ENCODE peak calls at places on chromosome 11, in eight cellular contexts. One of them, this sample, is unnamed.
A peak's percentile ranks its signal among the peaks of the same experiment; 100 is the strongest.

GRCh38 chr11:57288771-57289579 is 35.8 kb downstream of the TNKS1BP1 start:
- DNase-seq in neural crest cell: peak; percentile 38
- DNase-seq in cardiac muscle cell: no peak
- DNase-seq in spleen: no peak
- DNase-seq in lower leg skin: peak; percentile 72
- DNase-seq in cardiac fibroblast: peak; percentile 64
- DNase-seq in mucosa of descending colon: peak; percentile 53
- DNase-seq in body of pancreas: no peak
- DNase-seq in this sample: no peak

GRCh38 chr11:45394294-45395085 is 108.3 kb upstream of the SYT13 start:
- DNase-seq in cardiac muscle cell: no peak
- DNase-seq in spleen: no peak
- DNase-seq in cardiac fibroblast: no peak
- DNase-seq in lower leg skin: no peak
- DNase-seq in neural crest cell: no peak
- DNase-seq in mucosa of descending colon: no peak
- DNase-seq in body of pancreas: no peak
- DNase-seq in this sample: no peak

GRCh38 chr11:128931661-128932060 is 11.0 kb downstream of the TP53AIP1 start:
- DNase-seq in mucosa of descending colon: no peak
- DNase-seq in cardiac muscle cell: peak; percentile 48
- DNase-seq in body of pancreas: no peak
- DNase-seq in cardiac fibroblast: no peak
- DNase-seq in neural crest cell: no peak
- DNase-seq in lower leg skin: no peak
- DNase-seq in spleen: no peak
- DNase-seq in this sample: no peak

GRCh38 chr11:28679795-28680194 is 571.6 kb downstream of the METTL15 start:
- DNase-seq in spleen: no peak
- DNase-seq in cardiac muscle cell: no peak
- DNase-seq in neural crest cell: no peak
- DNase-seq in body of pancreas: no peak
- DNase-seq in mucosa of descending colon: no peak
- DNase-seq in lower leg skin: no peak
- DNase-seq in cardiac fibroblast: peak; percentile 52
- DNase-seq in this sample: no peak

GRCh38 chr11:17985517-17985916 is 27.3 kb downstream of the SERGEF start:
- DNase-seq in cardiac muscle cell: peak; percentile 11
- DNase-seq in lower leg skin: no peak
- DNase-seq in cardiac fibroblast: peak; percentile 49
- DNase-seq in spleen: no peak
- DNase-seq in mucosa of descending colon: no peak
- DNase-seq in body of pancreas: peak; percentile 65
- DNase-seq in neural crest cell: no peak
- DNase-seq in this sample: no peak

GRCh38 chr11:116167706-116168458 is 604.9 kb downstream of the BUD13 start:
- DNase-seq in lower leg skin: peak; percentile 62
- DNase-seq in cardiac muscle cell: no peak
- DNase-seq in spleen: no peak
- DNase-seq in mucosa of descending colon: no peak
- DNase-seq in body of pancreas: no peak
- DNase-seq in neural crest cell: no peak
- DNase-seq in cardiac fibroblast: no peak
- DNase-seq in this sample: no peak

GRCh38 chr11:96101146-96101545 is 177.2 kb upstream of the MTMR2 start:
- DNase-seq in spleen: no peak
- DNase-seq in cardiac muscle cell: no peak
- DNase-seq in cardiac fibroblast: peak; percentile 43
- DNase-seq in mucosa of descending colon: no peak
- DNase-seq in lower leg skin: no peak
- DNase-seq in body of pancreas: no peak
- DNase-seq in neural crest cell: no peak
- DNase-seq in this sample: no peak

GRCh38 chr11:2796091-2796490 is 89.5 kb downstream of the CDKN1C start:
- DNase-seq in neural crest cell: no peak
- DNase-seq in spleen: peak; percentile 35
- DNase-seq in lower leg skin: peak; percentile 75
- DNase-seq in cardiac fibroblast: no peak
- DNase-seq in cardiac muscle cell: no peak
- DNase-seq in body of pancreas: peak; percentile 12
- DNase-seq in mucosa of descending colon: peak; percentile 41
- DNase-seq in this sample: no peak

GRCh38 chr11:81658722-81659121 is 1074.9 kb downstream of the FAM181B start:
- DNase-seq in spleen: no peak
- DNase-seq in cardiac muscle cell: no peak
- DNase-seq in lower leg skin: no peak
- DNase-seq in body of pancreas: no peak
- DNase-seq in neural crest cell: no peak
- DNase-seq in mucosa of descending colon: no peak
- DNase-seq in cardiac fibroblast: peak; percentile 8
- DNase-seq in this sample: peak; percentile 65

GRCh38 chr11:113615098-113615497 is 91.0 kb downstream of the TMPRSS5 start:
- DNase-seq in body of pancreas: no peak
- DNase-seq in mucosa of descending colon: no peak
- DNase-seq in cardiac muscle cell: no peak
- DNase-seq in neural crest cell: no peak
- DNase-seq in lower leg skin: no peak
- DNase-seq in spleen: no peak
- DNase-seq in cardiac fibroblast: no peak
- DNase-seq in this sample: peak; percentile 16

GRCh38 chr11:125102544-125102943 is 8.9 kb downstream of the TMEM218 start:
- DNase-seq in body of pancreas: no peak
- DNase-seq in cardiac fibroblast: no peak
- DNase-seq in mucosa of descending colon: no peak
- DNase-seq in neural crest cell: no peak
- DNase-seq in lower leg skin: no peak
- DNase-seq in spleen: no peak
- DNase-seq in cardiac muscle cell: no peak
- DNase-seq in this sample: no peak

GRCh38 chr11:18321991-18322711 is at the start of the genes GTF2H1 and HPS5:
- DNase-seq in spleen: peak; percentile 98
- DNase-seq in lower leg skin: peak; percentile 99
- DNase-seq in cardiac fibroblast: peak; percentile 99
- DNase-seq in mucosa of descending colon: peak; percentile 97
- DNase-seq in cardiac muscle cell: peak; percentile 98
- DNase-seq in body of pancreas: peak; percentile 96
- DNase-seq in neural crest cell: peak; percentile 87
- DNase-seq in this sample: peak; percentile 98

GRCh38 chr11:61277186-61277972 is 17.7 kb downstream of the VWCE start:
- DNase-seq in mucosa of descending colon: no peak
- DNase-seq in cardiac muscle cell: no peak
- DNase-seq in neural crest cell: no peak
- DNase-seq in spleen: no peak
- DNase-seq in cardiac fibroblast: no peak
- DNase-seq in body of pancreas: no peak
- DNase-seq in lower leg skin: no peak
- DNase-seq in this sample: no peak

GRCh38 chr11:15845261-15845660 is 511.1 kb downstream of the SOX6 start:
- DNase-seq in lower leg skin: no peak
- DNase-seq in cardiac fibroblast: no peak
- DNase-seq in neural crest cell: no peak
- DNase-seq in cardiac muscle cell: no peak
- DNase-seq in mucosa of descending colon: no peak
- DNase-seq in spleen: no peak
- DNase-seq in body of pancreas: no peak
- DNase-seq in this sample: no peak

GRCh38 chr11:86787018-86787417 is 13.3 kb upstream of the PRSS23 start:
- DNase-seq in body of pancreas: no peak
- DNase-seq in neural crest cell: no peak
- DNase-seq in lower leg skin: no peak
- DNase-seq in mucosa of descending colon: no peak
- DNase-seq in spleen: no peak
- DNase-seq in cardiac fibroblast: no peak
- DNase-seq in cardiac muscle cell: no peak
- DNase-seq in this sample: no peak

GRCh38 chr11:47467372-47467771 is 18.4 kb upstream of the RAPSN start:
- DNase-seq in lower leg skin: no peak
- DNase-seq in cardiac fibroblast: no peak
- DNase-seq in body of pancreas: peak; percentile 54
- DNase-seq in mucosa of descending colon: peak; percentile 66
- DNase-seq in neural crest cell: no peak
- DNase-seq in cardiac muscle cell: no peak
- DNase-seq in spleen: peak; percentile 70
- DNase-seq in this sample: no peak

GRCh38 chr11:56545531-56545930 is 2.5 kb upstream of the OR5M11 start:
- DNase-seq in lower leg skin: no peak
- DNase-seq in mucosa of descending colon: no peak
- DNase-seq in cardiac fibroblast: no peak
- DNase-seq in body of pancreas: no peak
- DNase-seq in cardiac muscle cell: no peak
- DNase-seq in neural crest cell: no peak
- DNase-seq in spleen: no peak
- DNase-seq in this sample: no peak

GRCh38 chr11:66966351-66966750 is 8.2 kb upstream of the PC start:
- DNase-seq in neural crest cell: no peak
- DNase-seq in mucosa of descending colon: no peak
- DNase-seq in lower leg skin: no peak
- DNase-seq in spleen: no peak
- DNase-seq in cardiac muscle cell: no peak
- DNase-seq in body of pancreas: no peak
- DNase-seq in cardiac fibroblast: no peak
- DNase-seq in this sample: no peak

GRCh38 chr11:75174781-75175370 is 24.0 kb downstream of the SLCO2B1 start:
- DNase-seq in spleen: no peak
- DNase-seq in body of pancreas: no peak
- DNase-seq in mucosa of descending colon: peak; percentile 39
- DNase-seq in cardiac fibroblast: no peak
- DNase-seq in lower leg skin: no peak
- DNase-seq in cardiac muscle cell: peak; percentile 40
- DNase-seq in neural crest cell: no peak
- DNase-seq in this sample: no peak

GRCh38 chr11:65779669-65779918 is 1.2 kb downstream of the AP5B1 start:
- DNase-seq in spleen: no peak
- DNase-seq in cardiac fibroblast: no peak
- DNase-seq in cardiac muscle cell: no peak
- DNase-seq in body of pancreas: no peak
- DNase-seq in lower leg skin: no peak
- DNase-seq in neural crest cell: no peak
- DNase-seq in mucosa of descending colon: no peak
- DNase-seq in this sample: no peak

DNA sequence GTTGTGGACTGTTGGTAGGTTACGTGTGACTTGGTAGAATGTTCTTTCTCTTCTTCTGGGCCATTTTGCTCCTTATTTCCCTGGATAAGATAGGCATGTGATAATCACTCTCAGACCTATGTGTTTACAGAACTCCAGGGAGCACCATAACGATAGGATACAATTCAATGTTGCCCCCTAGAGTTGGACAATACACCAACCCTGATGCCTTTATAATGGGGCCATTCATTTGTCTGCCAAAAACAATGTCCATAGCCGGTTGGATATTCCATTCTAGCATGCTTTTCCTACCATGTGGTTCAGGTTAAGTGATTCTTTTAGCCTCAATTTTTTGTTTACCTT is 60.5 kb downstream of the APIP start:
- DNase-seq in lower leg skin: no peak
- DNase-seq in mucosa of descending colon: no peak
- DNase-seq in cardiac muscle cell: no peak
- DNase-seq in cardiac fibroblast: no peak
- DNase-seq in spleen: no peak
- DNase-seq in body of pancreas: no peak
- DNase-seq in neural crest cell: no peak
- DNase-seq in this sample: peak; percentile 23
- TF ChIP-seq CTCF in lower leg skin: no peak
- TF ChIP-seq CTCF in mucosa of descending colon: no peak
- TF ChIP-seq CTCF in cardiac muscle cell: no peak
- TF ChIP-seq CTCF in cardiac fibroblast: no peak
- TF ChIP-seq CTCF in spleen: no peak
- TF ChIP-seq CTCF in body of pancreas: no peak
- TF ChIP-seq CTCF in neural crest cell: no peak
- TF ChIP-seq CTCF in this sample: peak; percentile 29

GRCh38 chr11:83573097-83573496 is 286.9 kb upstream of the CCDC90B start:
- DNase-seq in spleen: no peak
- DNase-seq in cardiac muscle cell: no peak
- DNase-seq in cardiac fibroblast: peak; percentile 11
- DNase-seq in lower leg skin: no peak
- DNase-seq in mucosa of descending colon: no peak
- DNase-seq in body of pancreas: no peak
- DNase-seq in neural crest cell: no peak
- DNase-seq in this sample: no peak
- TF ChIP-seq CTCF in spleen: no peak
- TF ChIP-seq CTCF in cardiac muscle cell: no peak
- TF ChIP-seq CTCF in cardiac fibroblast: no peak
- TF ChIP-seq CTCF in lower leg skin: no peak
- TF ChIP-seq CTCF in mucosa of descending colon: no peak
- TF ChIP-seq CTCF in body of pancreas: no peak
- TF ChIP-seq CTCF in neural crest cell: no peak
- TF ChIP-seq CTCF in this sample: no peak

DNA sequence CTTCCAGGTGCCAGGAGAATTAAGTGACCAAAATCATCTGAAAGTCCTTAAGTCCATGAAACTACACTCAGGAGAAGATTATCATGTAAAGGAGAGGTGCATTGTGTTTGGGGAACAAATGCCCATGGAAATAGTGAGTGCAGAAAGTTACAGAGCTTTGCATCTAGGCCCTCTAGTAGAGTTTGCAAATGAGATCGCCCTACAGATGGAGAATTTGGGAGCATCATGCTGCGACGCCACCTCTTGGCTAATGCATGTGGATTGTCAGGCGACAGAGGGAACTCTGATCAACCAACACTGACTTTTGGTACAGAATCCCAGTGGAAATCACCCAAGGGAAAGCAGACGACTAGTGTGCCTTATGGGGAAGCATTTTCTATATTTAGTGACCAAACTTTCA is 188.7 kb downstream of the BLID start:
- DNase-seq in lower leg skin: no peak
- DNase-seq in neural crest cell: no peak
- DNase-seq in mucosa of descending colon: no peak
- DNase-seq in body of pancreas: no peak
- DNase-seq in cardiac muscle cell: no peak
- DNase-seq in spleen: no peak
- DNase-seq in cardiac fibroblast: no peak
- DNase-seq in this sample: peak; percentile 29
- TF ChIP-seq CTCF in lower leg skin: no peak
- TF ChIP-seq CTCF in neural crest cell: no peak
- TF ChIP-seq CTCF in mucosa of descending colon: no peak
- TF ChIP-seq CTCF in body of pancreas: no peak
- TF ChIP-seq CTCF in cardiac muscle cell: no peak
- TF ChIP-seq CTCF in spleen: no peak
- TF ChIP-seq CTCF in cardiac fibroblast: no peak
- TF ChIP-seq CTCF in this sample: peak; percentile 41

GRCh38 chr11:103673773-103674172 is 362.7 kb upstream of the DDI1 start:
- DNase-seq in lower leg skin: no peak
- DNase-seq in cardiac muscle cell: no peak
- DNase-seq in mucosa of descending colon: no peak
- DNase-seq in spleen: no peak
- DNase-seq in cardiac fibroblast: peak; percentile 69
- DNase-seq in body of pancreas: no peak
- DNase-seq in neural crest cell: no peak
- DNase-seq in this sample: no peak

GRCh38 chr11:103676413-103676812 is 360.0 kb upstream of the DDI1 start:
- DNase-seq in spleen: no peak
- DNase-seq in cardiac fibroblast: peak; percentile 16
- DNase-seq in body of pancreas: no peak
- DNase-seq in lower leg skin: no peak
- DNase-seq in mucosa of descending colon: no peak
- DNase-seq in cardiac muscle cell: no peak
- DNase-seq in neural crest cell: no peak
- DNase-seq in this sample: peak; percentile 66

GRCh38 chr11:103668859-103669258 is 367.6 kb upstream of the DDI1 start:
- DNase-seq in spleen: no peak
- DNase-seq in lower leg skin: no peak
- DNase-seq in mucosa of descending colon: no peak
- DNase-seq in neural crest cell: no peak
- DNase-seq in cardiac fibroblast: no peak
- DNase-seq in cardiac muscle cell: no peak
- DNase-seq in body of pancreas: no peak
- DNase-seq in this sample: no peak

GRCh38 chr11:103671143-103671651 is 365.2 kb upstream of the DDI1 start:
- DNase-seq in spleen: no peak
- DNase-seq in lower leg skin: no peak
- DNase-seq in neural crest cell: no peak
- DNase-seq in mucosa of descending colon: no peak
- DNase-seq in cardiac fibroblast: no peak
- DNase-seq in body of pancreas: no peak
- DNase-seq in cardiac muscle cell: no peak
- DNase-seq in this sample: no peak
- TF ChIP-seq CTCF in spleen: no peak
- TF ChIP-seq CTCF in lower leg skin: no peak
- TF ChIP-seq CTCF in neural crest cell: peak; percentile 38
- TF ChIP-seq CTCF in mucosa of descending colon: no peak
- TF ChIP-seq CTCF in cardiac fibroblast: peak; percentile 11
- TF ChIP-seq CTCF in body of pancreas: no peak
- TF ChIP-seq CTCF in cardiac muscle cell: no peak
- TF ChIP-seq CTCF in this sample: peak; percentile 30

This sample was measured in A673.